ENCODE peak calls at places on chromosomes 13 and 19, in nine cellular contexts. One of them, this sample, is unnamed.
A peak's percentile ranks its signal among the peaks of the same experiment; 100 is the strongest.

GRCh38 chr13:25310891-25311290 is 9.5 kb downstream of the NUP58 start:
- DNase-seq in fibroblast of pulmonary artery: no peak
- DNase-seq in kidney: no peak
- DNase-seq in psoas muscle: no peak
- DNase-seq in left lung: no peak
- DNase-seq in cardiac fibroblast: no peak
- DNase-seq in AG09309: no peak
- DNase-seq in left ventricle myocardium inferior: no peak
- DNase-seq in MM.1S: no peak
- DNase-seq in this sample: no peak

GRCh38 chr19:44003461-44004134 is 841 bp downstream of the ZNF230 start:
- DNase-seq in kidney: peak; percentile 66
- DNase-seq in fibroblast of pulmonary artery: peak; percentile 6
- DNase-seq in left lung: no peak
- DNase-seq in left ventricle myocardium inferior: no peak
- DNase-seq in psoas muscle: peak; percentile 48
- DNase-seq in cardiac fibroblast: peak; percentile 10
- DNase-seq in MM.1S: peak; percentile 19
- DNase-seq in AG09309: no peak
- DNase-seq in this sample: no peak

GRCh38 chr13:69292789-69293425 is 814.7 kb upstream of the ATXN8OS start:
- DNase-seq in left ventricle myocardium inferior: no peak
- DNase-seq in psoas muscle: no peak
- DNase-seq in fibroblast of pulmonary artery: no peak
- DNase-seq in cardiac fibroblast: no peak
- DNase-seq in left lung: no peak
- DNase-seq in kidney: no peak
- DNase-seq in AG09309: no peak
- DNase-seq in MM.1S: peak; percentile 21
- DNase-seq in this sample: no peak

GRCh38 chr13:35190241-35190640 is 248.2 kb downstream of the NBEA start:
- DNase-seq in left ventricle myocardium inferior: no peak
- DNase-seq in AG09309: peak; percentile 47
- DNase-seq in cardiac fibroblast: no peak
- DNase-seq in fibroblast of pulmonary artery: no peak
- DNase-seq in left lung: no peak
- DNase-seq in psoas muscle: no peak
- DNase-seq in kidney: no peak
- DNase-seq in MM.1S: no peak
- DNase-seq in this sample: no peak

GRCh38 chr13:94620286-94620896 is 18.7 kb downstream of the GPR180 start:
- DNase-seq in fibroblast of pulmonary artery: peak; percentile 58
- DNase-seq in psoas muscle: no peak
- DNase-seq in MM.1S: peak; percentile 50
- DNase-seq in cardiac fibroblast: peak; percentile 56
- DNase-seq in left ventricle myocardium inferior: no peak
- DNase-seq in kidney: no peak
- DNase-seq in left lung: no peak
- DNase-seq in AG09309: no peak
- DNase-seq in this sample: no peak

GRCh38 chr13:22761709-22762108 is 419.1 kb upstream of the SGCG start:
- DNase-seq in kidney: no peak
- DNase-seq in cardiac fibroblast: no peak
- DNase-seq in fibroblast of pulmonary artery: no peak
- DNase-seq in left lung: no peak
- DNase-seq in MM.1S: no peak
- DNase-seq in AG09309: no peak
- DNase-seq in left ventricle myocardium inferior: no peak
- DNase-seq in psoas muscle: no peak
- DNase-seq in this sample: no peak

GRCh38 chr19:45059258-45059965 is 16.9 kb downstream of the ZNF296 start:
- DNase-seq in cardiac fibroblast: peak; percentile 87
- DNase-seq in MM.1S: peak; percentile 82
- DNase-seq in left lung: no peak
- DNase-seq in psoas muscle: peak; percentile 80
- DNase-seq in fibroblast of pulmonary artery: peak; percentile 85
- DNase-seq in kidney: peak; percentile 79
- DNase-seq in AG09309: no peak
- DNase-seq in left ventricle myocardium inferior: peak; percentile 53
- DNase-seq in this sample: no peak

GRCh38 chr13:48403151-48403631 is 9.7 kb downstream of the LPAR6 start:
- DNase-seq in psoas muscle: no peak
- DNase-seq in kidney: no peak
- DNase-seq in MM.1S: no peak
- DNase-seq in left ventricle myocardium inferior: no peak
- DNase-seq in fibroblast of pulmonary artery: peak; percentile 61
- DNase-seq in AG09309: no peak
- DNase-seq in left lung: no peak
- DNase-seq in cardiac fibroblast: peak; percentile 53
- DNase-seq in this sample: no peak

GRCh38 chr19:52007436-52007804 is 591 bp downstream of the ZNF615 start:
- DNase-seq in psoas muscle: no peak
- DNase-seq in AG09309: no peak
- DNase-seq in cardiac fibroblast: peak; percentile 12
- DNase-seq in kidney: no peak
- DNase-seq in left ventricle myocardium inferior: no peak
- DNase-seq in MM.1S: no peak
- DNase-seq in fibroblast of pulmonary artery: peak; percentile 6
- DNase-seq in left lung: no peak
- DNase-seq in this sample: no peak

GRCh38 chr13:29505511-29505910 is 90.0 kb downstream of the SLC7A1 start:
- DNase-seq in left lung: no peak
- DNase-seq in fibroblast of pulmonary artery: no peak
- DNase-seq in left ventricle myocardium inferior: no peak
- DNase-seq in kidney: no peak
- DNase-seq in psoas muscle: peak; percentile 19
- DNase-seq in AG09309: no peak
- DNase-seq in MM.1S: no peak
- DNase-seq in cardiac fibroblast: no peak
- DNase-seq in this sample: no peak

GRCh38 chr13:35855531-35856019 is 275.6 kb downstream of the DCLK1 start:
- DNase-seq in fibroblast of pulmonary artery: peak; percentile 21
- DNase-seq in psoas muscle: no peak
- DNase-seq in cardiac fibroblast: peak; percentile 26
- DNase-seq in kidney: no peak
- DNase-seq in left ventricle myocardium inferior: no peak
- DNase-seq in MM.1S: no peak
- DNase-seq in AG09309: no peak
- DNase-seq in left lung: no peak
- DNase-seq in this sample: no peak

GRCh38 chr13:43116242-43116641 is 92.9 kb downstream of the DNAJC15 start:
- DNase-seq in left ventricle myocardium inferior: no peak
- DNase-seq in left lung: no peak
- DNase-seq in fibroblast of pulmonary artery: no peak
- DNase-seq in psoas muscle: no peak
- DNase-seq in cardiac fibroblast: no peak
- DNase-seq in MM.1S: no peak
- DNase-seq in kidney: no peak
- DNase-seq in AG09309: no peak
- DNase-seq in this sample: no peak

GRCh38 chr13:45327253-45327954 is 13.6 kb downstream of the TPT1 start:
- DNase-seq in left ventricle myocardium inferior: no peak
- DNase-seq in fibroblast of pulmonary artery: no peak
- DNase-seq in AG09309: no peak
- DNase-seq in MM.1S: no peak
- DNase-seq in kidney: no peak
- DNase-seq in psoas muscle: no peak
- DNase-seq in left lung: no peak
- DNase-seq in cardiac fibroblast: no peak
- DNase-seq in this sample: no peak

GRCh38 chr19:48964205-48965032 is 690 bp upstream of the FTL start:
- DNase-seq in left ventricle myocardium inferior: peak; percentile 30
- DNase-seq in psoas muscle: no peak
- DNase-seq in fibroblast of pulmonary artery: peak; percentile 67
- DNase-seq in MM.1S: no peak
- DNase-seq in cardiac fibroblast: peak; percentile 32
- DNase-seq in AG09309: no peak
- DNase-seq in left lung: no peak
- DNase-seq in kidney: no peak
- DNase-seq in this sample: no peak

GRCh38 chr19:48962029-48962848 is 2.9 kb upstream of the FTL start:
- DNase-seq in MM.1S: peak; percentile 59
- DNase-seq in left lung: peak; percentile 95
- DNase-seq in cardiac fibroblast: peak; percentile 56
- DNase-seq in fibroblast of pulmonary artery: peak; percentile 33
- DNase-seq in left ventricle myocardium inferior: peak; percentile 54
- DNase-seq in psoas muscle: peak; percentile 77
- DNase-seq in kidney: peak; percentile 92
- DNase-seq in AG09309: no peak
- DNase-seq in this sample: no peak

GRCh38 chr19:48962849-48963165 is 2.3 kb upstream of the FTL start:
- DNase-seq in left lung: no peak
- DNase-seq in kidney: no peak
- DNase-seq in MM.1S: no peak
- DNase-seq in AG09309: no peak
- DNase-seq in fibroblast of pulmonary artery: no peak
- DNase-seq in left ventricle myocardium inferior: no peak
- DNase-seq in cardiac fibroblast: no peak
- DNase-seq in psoas muscle: no peak
- DNase-seq in this sample: no peak

GRCh38 chr19:48965033-48965805 is at the start of gene FTL:
- DNase-seq in left lung: peak; percentile 99
- DNase-seq in cardiac fibroblast: peak; percentile 95
- DNase-seq in fibroblast of pulmonary artery: peak; percentile 98
- DNase-seq in psoas muscle: peak; percentile 99
- DNase-seq in kidney: peak; percentile 99
- DNase-seq in AG09309: peak; percentile 85
- DNase-seq in MM.1S: peak; percentile 95
- DNase-seq in left ventricle myocardium inferior: peak; percentile 98
- DNase-seq in this sample: peak; percentile 64

DNA sequence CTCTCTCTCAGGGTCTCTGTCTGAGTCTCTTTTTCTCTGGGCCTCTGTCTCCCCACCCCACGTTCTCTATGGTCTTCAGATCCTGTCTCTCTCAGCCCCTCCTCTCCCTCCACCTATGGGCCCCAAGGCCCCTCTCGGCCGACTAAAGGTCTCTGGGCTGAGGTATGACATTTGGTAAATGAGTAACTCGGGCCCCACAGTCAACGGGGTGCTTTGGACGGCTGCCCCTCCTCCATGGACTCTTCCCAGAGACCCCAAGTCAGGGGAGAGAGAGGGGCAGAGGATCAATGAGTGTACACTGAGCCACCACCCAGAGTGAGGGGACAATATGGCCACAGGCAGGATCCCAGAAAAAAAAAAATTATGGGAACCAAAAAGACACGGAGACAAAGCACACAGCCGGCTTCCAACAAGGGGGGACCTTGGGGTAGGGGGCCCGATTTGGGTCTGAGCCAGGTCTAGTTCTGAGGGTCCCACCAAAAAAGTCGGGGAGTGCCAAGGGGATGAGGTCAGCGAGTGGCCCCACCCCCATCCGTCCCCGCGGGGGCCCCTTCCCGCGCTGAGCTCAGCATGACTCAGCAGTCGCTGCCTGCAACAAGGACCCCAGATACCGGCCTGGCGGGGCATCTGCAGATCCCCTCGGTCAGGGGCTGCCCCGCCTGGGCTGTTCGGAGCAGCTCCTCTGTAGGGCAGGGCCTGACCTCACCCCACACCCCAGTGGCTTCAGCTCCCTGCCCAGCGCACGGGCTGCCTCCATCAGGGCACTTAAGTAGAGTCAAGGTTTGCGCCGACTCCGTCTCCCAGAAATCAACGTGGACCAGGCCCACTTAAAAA is 1.5 kb upstream of the FTL start:
- DNase-seq in AG09309: no peak
- DNase-seq in cardiac fibroblast: peak; percentile 78
- DNase-seq in MM.1S: peak; percentile 43
- DNase-seq in fibroblast of pulmonary artery: peak; percentile 75
- DNase-seq in left lung: peak; percentile 95
- DNase-seq in psoas muscle: peak; percentile 88
- DNase-seq in kidney: peak; percentile 94
- DNase-seq in left ventricle myocardium inferior: peak; percentile 72
- DNase-seq in this sample: no peak
- H3K4me3 ChIP-seq in AG09309: peak overlapping the region; percentile 12
- H3K4me3 ChIP-seq in cardiac fibroblast: peak overlapping the region; percentile 95
- H3K4me3 ChIP-seq in MM.1S: peak overlapping the region; percentile 55
- H3K4me3 ChIP-seq in fibroblast of pulmonary artery: peak overlapping the region; percentile 53
- H3K4me3 ChIP-seq in left lung: peak overlapping the region; percentile 92
- H3K4me3 ChIP-seq in psoas muscle: peak overlapping the region; percentile 94
- H3K4me3 ChIP-seq in kidney: peak overlapping the region; percentile 57
- H3K4me3 ChIP-seq in left ventricle myocardium inferior: peak overlapping the region; percentile 88
- H3K4me3 ChIP-seq in this sample: peak overlapping the region; percentile 23

GRCh38 chr19:38711726-38712153 is 32.5 kb downstream of the CAPN12 start:
- DNase-seq in left lung: no peak
- DNase-seq in fibroblast of pulmonary artery: peak; percentile 69
- DNase-seq in AG09309: peak; percentile 84
- DNase-seq in kidney: no peak
- DNase-seq in cardiac fibroblast: peak; percentile 96
- DNase-seq in MM.1S: no peak
- DNase-seq in psoas muscle: peak; percentile 71
- DNase-seq in left ventricle myocardium inferior: no peak
- DNase-seq in this sample: no peak
- TF ChIP-seq CTCF in left lung: no peak
- TF ChIP-seq CTCF in fibroblast of pulmonary artery: no peak
- TF ChIP-seq CTCF in AG09309: peak; percentile 48
- TF ChIP-seq CTCF in kidney: no peak
- TF ChIP-seq CTCF in cardiac fibroblast: peak; percentile 22
- TF ChIP-seq CTCF in MM.1S: no peak
- TF ChIP-seq CTCF in psoas muscle: no peak
- TF ChIP-seq CTCF in left ventricle myocardium inferior: no peak
- TF ChIP-seq CTCF in this sample: peak; percentile 4

DNA sequence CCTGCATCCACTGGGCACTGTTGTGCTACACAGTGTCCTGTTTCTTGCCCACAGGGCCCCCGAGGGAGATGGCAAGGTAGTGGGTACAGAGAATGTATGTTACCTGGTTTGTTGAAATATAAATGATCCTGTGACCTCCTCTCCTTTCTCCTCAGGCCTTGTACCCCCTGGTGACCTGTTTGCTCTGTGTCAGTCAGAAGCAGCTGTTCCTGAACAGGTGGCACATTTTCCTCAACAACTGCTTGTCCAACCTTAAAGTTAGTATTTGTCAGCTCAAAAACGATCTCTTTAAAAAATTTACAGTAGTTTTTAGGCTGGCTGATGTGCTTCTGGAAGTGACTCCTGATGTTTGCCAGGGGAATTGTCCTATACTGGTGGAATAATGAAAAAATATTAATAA is 105.1 kb downstream of the FRY start:
- DNase-seq in left ventricle myocardium inferior: no peak
- DNase-seq in left lung: no peak
- DNase-seq in cardiac fibroblast: no peak
- DNase-seq in AG09309: no peak
- DNase-seq in fibroblast of pulmonary artery: no peak
- DNase-seq in psoas muscle: no peak
- DNase-seq in kidney: no peak
- DNase-seq in MM.1S: no peak
- DNase-seq in this sample: no peak
- H3K4me3 ChIP-seq in left ventricle myocardium inferior: no peak overlapping the region
- H3K4me3 ChIP-seq in left lung: no peak overlapping the region
- H3K4me3 ChIP-seq in cardiac fibroblast: no peak overlapping the region
- H3K4me3 ChIP-seq in AG09309: no peak overlapping the region
- H3K4me3 ChIP-seq in fibroblast of pulmonary artery: no peak overlapping the region
- H3K4me3 ChIP-seq in psoas muscle: no peak overlapping the region
- H3K4me3 ChIP-seq in kidney: no peak overlapping the region
- H3K4me3 ChIP-seq in MM.1S: no peak overlapping the region
- H3K4me3 ChIP-seq in this sample: no peak overlapping the region

DNA sequence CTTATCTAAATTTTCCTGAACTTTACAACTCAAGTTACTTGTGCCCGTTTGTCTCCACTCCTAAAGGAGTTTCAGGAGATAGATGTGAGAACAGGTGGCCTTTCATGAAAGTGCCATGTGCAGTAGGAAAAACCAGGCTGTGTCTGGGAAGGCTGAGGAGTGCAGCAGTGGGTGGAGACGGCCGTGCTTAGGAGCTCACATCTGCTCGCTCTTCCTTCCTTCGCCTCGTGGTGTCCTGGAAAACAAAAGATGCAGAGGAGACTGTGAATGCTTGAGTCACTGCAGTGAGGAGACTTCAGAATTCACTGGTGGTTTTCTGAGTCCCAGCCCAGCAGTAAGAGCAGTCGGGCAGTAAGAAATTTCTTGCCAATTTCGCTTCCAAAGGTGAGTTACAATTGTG is 138.4 kb upstream of the RNF113B start:
- DNase-seq in MM.1S: no peak
- DNase-seq in left ventricle myocardium inferior: no peak
- DNase-seq in AG09309: no peak
- DNase-seq in psoas muscle: no peak
- DNase-seq in kidney: no peak
- DNase-seq in fibroblast of pulmonary artery: peak; percentile 55
- DNase-seq in cardiac fibroblast: peak; percentile 63
- DNase-seq in left lung: no peak
- DNase-seq in this sample: no peak
- TF ChIP-seq CTCF in MM.1S: no peak
- TF ChIP-seq CTCF in left ventricle myocardium inferior: no peak
- TF ChIP-seq CTCF in AG09309: peak; percentile 8
- TF ChIP-seq CTCF in psoas muscle: no peak
- TF ChIP-seq CTCF in kidney: no peak
- TF ChIP-seq CTCF in fibroblast of pulmonary artery: no peak
- TF ChIP-seq CTCF in cardiac fibroblast: no peak
- TF ChIP-seq CTCF in left lung: no peak
- TF ChIP-seq CTCF in this sample: no peak